ENCODE peak calls at places on chromosomes 3 and 15, in five cellular contexts. M, W, P, U and J are unnamed samples.

GRCh38 chr15:89781891-89782618 is 5.9 kb downstream of the MESP2 start:
- DNase-seq in M (no peak), W (no peak), P (peak; percentile 65), U (peak; percentile 71), J (peak; percentile 62)

GRCh38 chr15:57611938-57612337 is 20.2 kb downstream of the MYZAP start:
- DNase-seq in M (peak; percentile 62), W (peak; percentile 82), P (peak; percentile 45), U (peak; percentile 37), J (no peak)

GRCh38 chr15:74010929-74011540 is 16.5 kb downstream of the PML start:
- DNase-seq in M (no peak), W (no peak), P (peak; percentile 82), U (peak; percentile 79), J (no peak)

GRCh38 chr3:152323834-152324233 is 55.1 kb downstream of the MBNL1 start:
- DNase-seq in M (no peak), W (no peak), P (no peak), U (no peak), J (no peak)

GRCh38 chr3:108473711-108474110 is 36.7 kb downstream of the MYH15 start:
- DNase-seq in M (no peak), W (no peak), P (no peak), U (no peak), J (no peak)

GRCh38 chr15:40146037-40146436 is 14.8 kb upstream of the BUB1B start:
- DNase-seq in M (peak; percentile 23), W (no peak), P (peak; percentile 14), U (peak; percentile 26), J (no peak)

GRCh38 chr3:132421832-132422231 is 4.5 kb downstream of the DNAJC13 start:
- DNase-seq in M (peak; percentile 13), W (no peak), P (peak; percentile 21), U (peak; percentile 60), J (no peak)

GRCh38 chr3:114496021-114496434 is 202.2 kb downstream of the TIGIT start:
- DNase-seq in M (peak; percentile 50), W (no peak), P (peak; percentile 47), U (peak; percentile 60), J (no peak)

GRCh38 chr15:51842852-51843737 is 13.6 kb downstream of the TMOD3 start:
- DNase-seq in M (peak; percentile 81), W (no peak), P (no peak), U (peak; percentile 65), J (no peak)

GRCh38 chr3:32448686-32449474 is 53.8 kb downstream of the CMTM6 start:
- DNase-seq in M (no peak), W (peak; percentile 23), P (no peak), U (no peak), J (no peak)

GRCh38 chr3:56347219-56347871 is 120.9 kb downstream of the ERC2 start:
- DNase-seq in M (peak; percentile 14), W (peak; percentile 45), P (peak; percentile 5), U (no peak), J (no peak)
- TF ChIP-seq CTCF in M (peak; percentile 8), W (peak; percentile 16), P (peak; percentile 41), U (peak; percentile 24), J (no peak)

DNA sequence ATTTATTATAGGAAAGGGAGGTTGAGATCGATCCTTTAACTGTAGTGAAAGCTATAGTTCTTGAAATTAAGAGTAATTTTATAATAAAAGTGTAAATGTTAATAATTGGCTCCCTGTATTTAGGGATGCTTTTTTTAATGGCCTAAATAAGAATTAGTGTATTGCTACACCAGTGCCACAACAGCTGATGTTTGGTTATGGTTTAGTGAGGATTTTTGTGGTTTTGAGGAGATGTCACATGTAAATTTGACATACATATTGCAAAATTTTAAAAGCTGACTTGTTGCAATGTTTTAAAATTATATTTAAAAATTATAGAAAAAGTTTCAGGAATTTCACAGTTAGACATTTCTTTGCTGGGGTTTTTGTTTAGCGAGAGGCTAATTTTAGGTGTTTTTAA is 3.9 kb downstream of the TSC22D2 start:
- DNase-seq in M (no peak), W (no peak), P (no peak), U (no peak), J (no peak)
- H3K4me3 ChIP-seq in M (peak overlapping the region; percentile 78), W (peak overlapping the region; percentile 98), P (peak overlapping the region; percentile 90), U (peak overlapping the region; percentile 99), J (peak overlapping the region; percentile 92)

GRCh38 chr3:18033581-18033980 is 291.1 kb upstream of the TBC1D5 start:
- DNase-seq in M (no peak), W (no peak), P (no peak), U (no peak), J (no peak)
- TF ChIP-seq CTCF in M (no peak), W (no peak), P (no peak), U (no peak), J (no peak)

DNA sequence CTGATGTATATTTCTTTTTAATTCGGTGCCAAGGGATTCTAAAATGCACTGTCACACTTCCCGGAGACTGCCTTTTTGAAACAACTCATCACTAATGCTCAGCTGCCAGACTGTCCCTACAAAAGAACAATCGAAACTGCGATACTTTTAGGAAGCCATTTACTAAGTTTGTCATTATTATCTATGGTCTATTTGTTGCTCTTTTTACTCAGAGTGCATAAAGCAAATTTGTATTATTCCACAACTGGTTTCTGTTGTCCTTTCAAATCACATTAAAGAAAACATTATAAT is 60.8 kb downstream of the TM4SF4 start:
- DNase-seq in M (no peak), W (no peak), P (no peak), U (no peak), J (no peak)
- H3K4me3 ChIP-seq in M (peak overlapping the region; percentile 25), W (no peak overlapping the region), P (no peak overlapping the region), U (no peak overlapping the region), J (peak overlapping the region; percentile 31)

GRCh38 chr15:55784284-55784683 is 41.3 kb upstream of the PRTG start:
- DNase-seq in M (no peak), W (no peak), P (no peak), U (no peak), J (no peak)

GRCh38 chr15:55786341-55786740 is 43.4 kb upstream of the PRTG start:
- DNase-seq in M (no peak), W (no peak), P (no peak), U (no peak), J (no peak)

GRCh38 chr15:55791576-55792400 is 48.8 kb upstream of the PRTG start:
- DNase-seq in M (peak; percentile 27), W (no peak), P (peak; percentile 87), U (peak; percentile 90), J (no peak)

GRCh38 chr15:55795031-55795430 is 52.1 kb upstream of the PRTG start:
- DNase-seq in M (no peak), W (no peak), P (no peak), U (no peak), J (no peak)

GRCh38 chr15:55789066-55789660 is 46.2 kb upstream of the PRTG start:
- DNase-seq in M (peak; percentile 56), W (no peak), P (no peak), U (no peak), J (no peak)
- TF ChIP-seq CTCF in M (peak; percentile 61), W (peak; percentile 45), P (peak; percentile 72), U (peak; percentile 55), J (no peak)

DNA sequence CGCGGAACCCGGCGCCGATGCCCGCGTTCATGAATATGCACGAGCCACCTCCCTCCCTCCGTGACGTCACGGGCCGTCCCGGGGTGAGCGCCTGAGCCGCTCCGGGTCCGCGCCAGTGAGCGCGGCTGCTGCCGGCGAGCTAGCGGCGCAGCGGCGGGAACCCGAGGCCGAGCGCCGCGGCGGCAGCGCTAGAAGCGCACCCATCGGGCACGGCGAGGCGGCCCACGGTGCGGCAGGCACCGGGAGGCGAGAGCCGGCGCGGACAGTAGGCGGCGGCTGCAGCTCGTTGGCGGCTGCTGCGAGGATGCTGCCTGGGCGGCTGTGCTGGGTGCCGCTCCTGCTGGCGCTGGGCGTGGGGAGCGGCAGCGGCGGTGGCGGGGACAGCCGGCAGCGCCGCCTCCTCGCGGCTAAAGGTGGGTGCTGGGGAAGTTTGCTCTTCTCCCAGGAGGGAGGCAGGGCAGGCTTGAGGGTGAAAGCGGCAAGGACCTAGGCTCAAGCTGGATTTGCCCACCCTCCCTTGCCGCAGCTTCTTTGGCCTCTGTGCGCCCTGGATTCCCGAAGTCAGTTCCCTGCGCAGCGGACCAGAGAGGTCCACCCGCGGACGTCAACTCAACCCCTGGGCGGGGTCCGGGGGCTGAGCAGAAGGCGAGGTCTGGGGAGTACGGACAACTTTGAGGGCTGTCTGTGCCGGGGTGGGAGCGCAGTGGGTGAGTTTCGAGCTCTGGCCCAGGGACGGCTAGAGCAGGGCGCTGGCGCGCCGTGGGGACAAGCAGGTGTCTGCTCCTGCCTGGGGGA is at the start of gene CLSTN2:
- DNase-seq in M (peak; percentile 31), W (peak; percentile 38), P (peak; percentile 17), U (peak; percentile 4), J (no peak)
- H3K4me3 ChIP-seq in M (peak within 1 kb of the TSS; percentile 47), W (peak within 1 kb of the TSS; percentile 54), P (peak within 1 kb of the TSS; percentile 14), U (peak within 1 kb of the TSS; percentile 44), J (peak within 1 kb of the TSS; percentile 81)

DNA sequence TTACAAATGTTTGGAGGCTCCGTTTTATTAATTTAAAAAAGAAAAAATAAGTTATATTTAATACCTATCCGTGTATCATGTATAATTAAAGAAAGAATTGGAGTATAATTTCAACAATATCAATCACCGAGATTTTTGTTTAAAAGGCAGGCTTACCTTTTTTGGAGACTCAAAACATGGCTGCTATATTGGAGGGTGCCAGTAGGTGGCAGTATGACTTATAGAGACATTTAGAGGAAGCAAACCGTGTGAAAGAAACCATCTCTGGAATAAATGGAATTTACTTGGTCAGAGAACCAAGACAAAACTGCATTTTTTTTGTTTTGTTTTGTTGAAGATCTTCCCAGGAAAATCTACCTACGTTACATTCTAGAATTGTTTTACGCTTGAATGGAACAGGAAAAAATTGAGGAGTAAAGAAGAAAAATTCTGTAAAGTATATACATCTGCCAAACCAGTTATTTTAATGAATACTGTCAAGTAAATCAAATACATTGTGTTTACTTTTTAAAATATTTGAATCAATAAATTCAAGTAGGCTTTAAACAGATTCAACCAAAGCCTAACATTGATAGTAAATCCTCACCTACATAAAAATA is 802.6 kb upstream of the ALCAM start:
- DNase-seq in M (peak; percentile 60), W (peak; percentile 75), P (peak; percentile 66), U (peak; percentile 63), J (no peak)
- TF ChIP-seq CTCF in M (peak; percentile 39), W (peak; percentile 67), P (peak; percentile 69), U (peak; percentile 74), J (peak; percentile 32)